ENCODE peak calls at places on chromosomes 7 and 10, in seven cellular contexts. P, F, O, J, U, B and Z are unnamed samples.

GRCh38 chr7:79820387-79820786 is 314.2 kb upstream of the GNAI1 start:
- DNase-seq in P (no peak), F (no peak), O (no peak), J (peak), U (no peak), B (no peak), Z (peak)

GRCh38 chr10:72616716-72617115 is 9.2 kb downstream of the MICU1 start:
- DNase-seq in P (no peak), F (no peak), O (no peak), J (no peak), U (peak), B (no peak), Z (no peak)

GRCh38 chr7:103540986-103541385 is 95.0 kb upstream of the SLC26A5 start:
- DNase-seq in P (no peak), F (peak), O (no peak), J (no peak), U (peak), B (no peak), Z (peak)

GRCh38 chr10:112991888-112992491 is 41.9 kb downstream of the TCF7L2 start:
- DNase-seq in P (no peak), F (no peak), O (no peak), J (no peak), U (peak), B (no peak), Z (no peak)

GRCh38 chr7:77199008-77199966 is at the start of gene FGL2:
- DNase-seq in P (no peak), F (peak), O (no peak), J (peak), U (peak), B (no peak), Z (peak)

GRCh38 chr7:47100815-47101435 is 481.0 kb downstream of the TNS3 start:
- DNase-seq in P (no peak), F (no peak), O (no peak), J (peak), U (peak), B (peak), Z (peak)

GRCh38 chr7:140621326-140622035 is 19.1 kb downstream of the DENND2A start:
- DNase-seq in P (no peak), F (no peak), O (no peak), J (no peak), U (peak), B (no peak), Z (peak)

GRCh38 chr7:140867467-140868314 is 57.0 kb downstream of the BRAF start:
- DNase-seq in P (no peak), F (no peak), O (no peak), J (no peak), U (no peak), B (no peak), Z (no peak)

GRCh38 chr10:45461034-45461433 is 87.0 kb downstream of the ALOX5 start:
- DNase-seq in P (no peak), F (no peak), O (no peak), J (no peak), U (no peak), B (no peak), Z (no peak)

GRCh38 chr7:96989859-96990317 is 15.5 kb upstream of the DLX6 start:
- DNase-seq in P (no peak), F (no peak), O (no peak), J (no peak), U (no peak), B (no peak), Z (no peak)

GRCh38 chr10:6878067-6878412 is 298.0 kb upstream of the PRKCQ start:
- DNase-seq in P (no peak), F (no peak), O (no peak), J (no peak), U (no peak), B (no peak), Z (peak)

GRCh38 chr10:73968101-73968515 is 29.8 kb upstream of the VCL start:
- DNase-seq in P (no peak), F (no peak), O (no peak), J (no peak), U (peak), B (no peak), Z (peak)

GRCh38 chr10:88880287-88881094 is 446 bp downstream of the STAMBPL1 start:
- DNase-seq in P (peak), F (peak), O (peak), J (peak), U (peak), B (no peak), Z (peak)

GRCh38 chr10:86936661-86937501 is 20.5 kb downstream of the MMRN2 start:
- DNase-seq in P (no peak), F (no peak), O (no peak), J (peak), U (peak), B (no peak), Z (peak)

GRCh38 chr10:121926669-121927360 is 1.0 kb downstream of the ATE1 start:
- DNase-seq in P (no peak), F (no peak), O (no peak), J (peak), U (no peak), B (no peak), Z (peak)

GRCh38 chr7:43584200-43584586 is 1.3 kb downstream of the STK17A start:
- DNase-seq in P (no peak), F (no peak), O (peak), J (peak), U (peak), B (no peak), Z (peak)

GRCh38 chr7:47988496-47989386 is 9.3 kb upstream of the HUS1 start:
- DNase-seq in P (no peak), F (no peak), O (no peak), J (peak), U (peak), B (no peak), Z (no peak)

GRCh38 chr7:1920886-1921285 is 250.8 kb downstream of the ELFN1 start:
- DNase-seq in P (no peak), F (no peak), O (no peak), J (no peak), U (no peak), B (no peak), Z (no peak)